ENCODE peak calls at places on chromosomes 1 and 21, in four cellular contexts. R is IMR-90, G is K562, I is keratinocyte. A is an unnamed sample.
A peak's percentile ranks its signal among the peaks of the same experiment; 100 is the strongest.

GRCh38 chr1:6157528-6158174 is 22.5 kb downstream of the CHD5 start:
- DNase-seq in R (peak; percentile 47), G (peak; percentile 58), I (peak; percentile 73), A (no peak)

GRCh38 chr21:27306821-27307746 is 340.2 kb upstream of the ADAMTS5 start:
- DNase-seq in R (peak; percentile 22), G (no peak), I (no peak), A (no peak)

GRCh38 chr1:2494323-2494693 is 18.2 kb downstream of the PLCH2 start:
- DNase-seq in R (peak; percentile 45), G (no peak), I (peak; percentile 77), A (no peak)

GRCh38 chr1:14365226-14365994 is 233.1 kb upstream of the KAZN start:
- DNase-seq in R (no peak), G (no peak), I (no peak), A (no peak)

GRCh38 chr21:36087362-36088138 is 17.7 kb downstream of the CBR1 start:
- DNase-seq in R (peak; percentile 23), G (no peak), I (no peak), A (no peak)

GRCh38 chr1:61504840-61505239 is 220.1 kb downstream of the TM2D1 start:
- DNase-seq in R (peak; percentile 19), G (no peak), I (peak; percentile 78), A (no peak)

GRCh38 chr1:201471772-201472171 is 2.8 kb upstream of the PHLDA3 start:
- DNase-seq in R (peak; percentile 79), G (no peak), I (no peak), A (no peak)

GRCh38 chr1:27116210-27116609 is 38.7 kb downstream of the SLC9A1 start:
- DNase-seq in R (no peak), G (peak; percentile 58), I (no peak), A (no peak)

GRCh38 chr1:243727503-243728191 is 122.4 kb downstream of the AKT3 start:
- DNase-seq in R (no peak), G (no peak), I (no peak), A (no peak)

GRCh38 chr1:37002898-37003297 is 31.4 kb downstream of the GRIK3 start:
- DNase-seq in R (no peak), G (peak; percentile 62), I (no peak), A (no peak)

GRCh38 chr1:199057284-199057683 is 418.4 kb downstream of the PTPRC start:
- DNase-seq in R (no peak), G (no peak), I (no peak), A (no peak)

GRCh38 chr1:247118946-247119446 is 14.8 kb upstream of the ZNF669 start:
- DNase-seq in R (no peak), G (peak; percentile 57), I (no peak), A (no peak)

GRCh38 chr1:247115545-247115944 is 11.4 kb upstream of the ZNF669 start:
- DNase-seq in R (no peak), G (no peak), I (no peak), A (no peak)

GRCh38 chr1:247119600-247120407 is 15.6 kb upstream of the ZNF669 start:
- DNase-seq in R (no peak), G (no peak), I (no peak), A (no peak)

GRCh38 chr1:247121382-247121781 is 17.2 kb upstream of the ZNF669 start:
- DNase-seq in R (no peak), G (no peak), I (no peak), A (no peak)
- H3K9me1 ChIP-seq in R (no peaks in the 10 kb centered on the region), G (no peaks in the 10 kb centered on the region), I (no peaks in the 10 kb centered on the region), A (no peaks in the 10 kb centered on the region)

DNA sequence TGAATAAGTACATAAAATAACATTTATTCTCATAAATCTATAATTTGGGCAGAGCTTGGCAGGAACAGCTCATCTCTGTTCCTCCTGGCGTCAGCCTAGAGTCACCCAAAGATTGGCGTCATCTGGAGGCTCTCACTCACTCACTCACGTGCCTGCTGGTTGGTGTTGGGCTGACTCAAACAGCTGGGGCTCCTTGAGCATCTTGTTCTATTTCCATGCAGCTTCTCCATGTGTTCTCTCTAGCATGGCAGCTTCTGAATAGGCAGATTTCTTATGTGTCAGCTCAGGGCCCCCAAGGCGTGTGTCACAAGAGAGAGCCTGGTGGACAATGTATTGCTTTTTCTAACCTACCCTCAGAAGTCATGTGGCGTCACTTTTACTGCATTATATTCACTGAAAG is 70.6 kb upstream of the RAB3GAP2 start:
- DNase-seq in R (no peak), G (no peak), I (no peak), A (no peak)
- H3K9me1 ChIP-seq in R (no peaks in the 10 kb centered on the region), G (no peaks in the 10 kb centered on the region), I (no peaks in the 10 kb centered on the region), A (no peaks in the 10 kb centered on the region)

GRCh38 chr1:153049211-153049610 is 8.1 kb downstream of the SPRR2A start:
- DNase-seq in R (no peak), G (no peak), I (no peak), A (no peak)
- H3K9me1 ChIP-seq in R (no peaks in the 10 kb centered on the region), G (no peaks in the 10 kb centered on the region), I (no peaks in the 10 kb centered on the region), A (no peaks in the 10 kb centered on the region)

GRCh38 chr21:31716106-31716505 is 15.8 kb downstream of the SCAF4 start:
- DNase-seq in R (no peak), G (no peak), I (no peak), A (no peak)
- H3K9me1 ChIP-seq in R (no peaks in the 10 kb centered on the region), G (no peaks in the 10 kb centered on the region), I (no peaks in the 10 kb centered on the region), A (no peaks in the 10 kb centered on the region)

A was measured in endothelial cell of umbilical vein.